ENCODE peak calls at places on chromosomes 16 and 17, in six cellular contexts. V is GM23338, Z is body of pancreas, U is PC-9, C is heart right ventricle, S is endothelial cell of umbilical vein. W is an unnamed sample.

GRCh38 chr16:84284168-84284722 is 10.4 kb upstream of the WFDC1 start:
- DNase-seq in U (no peak), Z (peak; percentile 37), S (no peak), V (peak; percentile 72), C (peak; percentile 73), W (no peak)

GRCh38 chr16:5916711-5917191 is 819.2 kb upstream of the EEF2KMT start:
- DNase-seq in C (no peak), V (peak; percentile 17), U (no peak), S (no peak), Z (no peak), W (no peak)

GRCh38 chr16:57604177-57604576 is 24.3 kb upstream of the ADGRG1 start:
- DNase-seq in Z (no peak), C (no peak), V (no peak), U (no peak), S (no peak), W (no peak)

GRCh38 chr17:63611354-63611753 is 10.7 kb downstream of the TACO1 start:
- DNase-seq in V (no peak), S (no peak), Z (no peak), U (no peak), C (no peak), W (no peak)

GRCh38 chr17:81461607-81462500 is 50.7 kb downstream of the ACTG1 start:
- DNase-seq in C (no peak), V (no peak), S (no peak), U (no peak), Z (no peak), W (no peak)

GRCh38 chr16:4882633-4883285 is 35.5 kb downstream of the UBN1 start:
- DNase-seq in U (peak; percentile 93), V (no peak), Z (peak; percentile 70), C (no peak), S (no peak), W (peak; percentile 90)

GRCh38 chr16:14368399-14368798 is 261.7 kb downstream of the PARN start:
- DNase-seq in S (no peak), Z (no peak), C (no peak), U (no peak), V (no peak), W (no peak)

GRCh38 chr16:3654249-3654991 is at the start of gene DNASE1:
- DNase-seq in Z (peak; percentile 93), C (peak; percentile 39), S (peak; percentile 42), U (peak; percentile 67), V (peak; percentile 93), W (peak; percentile 68)

GRCh38 chr17:80927791-80928216 is 63.8 kb upstream of the CHMP6 start:
- DNase-seq in S (peak; percentile 96), V (no peak), U (no peak), C (no peak), Z (no peak), W (peak; percentile 38)

GRCh38 chr17:6506679-6507231 is 49.6 kb downstream of the PITPNM3 start:
- DNase-seq in C (no peak), Z (no peak), S (peak; percentile 18), U (peak; percentile 97), V (no peak), W (peak; percentile 91)

GRCh38 chr17:72937687-72938086 is 154.8 kb downstream of the SLC39A11 start:
- DNase-seq in Z (no peak), C (no peak), S (no peak), U (no peak), V (no peak), W (no peak)

GRCh38 chr16:70480127-70481105 is 26.0 kb downstream of the FCSK start:
- DNase-seq in Z (no peak), V (no peak), U (no peak), C (no peak), S (no peak), W (no peak)

GRCh38 chr16:25256821-25257503 is 683 bp downstream of the ZKSCAN2 start:
- DNase-seq in C (no peak), S (no peak), Z (no peak), U (no peak), V (peak; percentile 53), W (no peak)

GRCh38 chr16:84462296-84463210 is 41.9 kb downstream of the MEAK7 start:
- DNase-seq in S (no peak), C (no peak), U (peak; percentile 57), V (no peak), Z (no peak), W (peak; percentile 60)

GRCh38 chr17:83092931-83093330 is 13.5 kb downstream of the METRNL start:
- DNase-seq in S (no peak), U (no peak), Z (no peak), C (no peak), V (no peak), W (no peak)

GRCh38 chr16:70688266-70688742 is 2.5 kb upstream of the MTSS2 start:
- DNase-seq in U (no peak), Z (peak; percentile 42), S (peak; percentile 88), C (peak; percentile 77), V (peak; percentile 60), W (no peak)

GRCh38 chr17:72011561-72011960 is 109.3 kb upstream of the SOX9 start:
- DNase-seq in U (no peak), V (no peak), C (no peak), Z (no peak), S (no peak), W (no peak)

GRCh38 chr16:69535123-69536050 is 30.4 kb upstream of the NFAT5 start:
- DNase-seq in U (no peak), V (no peak), S (peak; percentile 94), Z (no peak), C (no peak), W (peak; percentile 53)

GRCh38 chr17:51445934-51446333 is 185.6 kb downstream of the UTP18 start:
- DNase-seq in Z (no peak), S (no peak), U (no peak), V (no peak), C (no peak), W (no peak)

GRCh38 chr17:70110443-70110880 is 35.4 kb downstream of the KCNJ16 start:
- DNase-seq in S (peak; percentile 99), C (no peak), U (no peak), Z (no peak), V (no peak), W (no peak)

GRCh38 chr16:10878644-10879498 is 1.9 kb downstream of the CIITA start:
- DNase-seq in S (no peak), Z (peak; percentile 59), V (peak; percentile 63), U (peak; percentile 64), C (peak; percentile 50), W (no peak)

GRCh38 chr16:75494696-75495601 is at the start of gene CHST6:
- DNase-seq in U (peak; percentile 65), C (peak; percentile 55), Z (peak; percentile 11), V (peak; percentile 91), S (peak; percentile 27), W (no peak)

GRCh38 chr16:84600343-84601229 is 17.3 kb downstream of the COTL1 start:
- DNase-seq in Z (no peak), S (peak; percentile 21), C (no peak), U (no peak), V (no peak), W (no peak)

GRCh38 chr16:12265168-12265567 is 288.6 kb downstream of the SNX29 start:
- DNase-seq in U (no peak), Z (no peak), V (no peak), S (no peak), C (no peak), W (peak; percentile 9)

GRCh38 chr17:39738568-39738901 is 797 bp downstream of the GRB7 start:
- DNase-seq in V (peak; percentile 79), Z (peak; percentile 76), C (no peak), S (no peak), U (peak; percentile 56), W (no peak)

GRCh38 chr16:86554599-86554916 is 477 bp downstream of the MTHFSD start:
- DNase-seq in V (no peak), U (no peak), S (peak; percentile 25), Z (no peak), C (no peak), W (no peak)

DNA sequence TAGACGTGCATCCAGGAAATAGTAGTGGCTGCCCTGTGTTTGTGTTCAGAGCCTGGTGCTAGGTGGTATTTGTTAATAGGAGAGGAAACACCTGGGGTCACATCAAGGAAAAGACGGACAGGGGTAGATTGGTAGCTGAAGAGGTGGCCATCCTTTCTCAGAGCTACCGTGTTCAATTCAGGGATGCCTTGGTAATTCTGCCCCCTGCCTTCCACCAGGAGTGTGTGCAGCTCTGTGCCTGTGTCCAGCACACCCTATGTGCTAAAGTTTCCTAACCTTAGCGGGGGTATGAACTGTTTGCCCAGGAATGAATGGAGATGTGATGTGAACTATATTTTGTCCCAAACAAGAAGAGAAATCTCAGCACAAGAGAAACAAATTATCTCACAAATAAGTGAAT is 174.1 kb upstream of the MPHOSPH6 start:
- DNase-seq in U (no peak), Z (peak; percentile 18), V (peak; percentile 58), S (no peak), C (no peak), W (no peak)
- TF ChIP-seq CTCF in U (peak; percentile 28), Z (no peak), V (peak; percentile 79), S (peak; percentile 44), C (peak; percentile 63), W (no peak)

GRCh38 chr17:37158290-37158689 is 209.5 kb downstream of the AATF start:
- DNase-seq in S (no peak), C (no peak), U (no peak), V (no peak), Z (no peak), W (no peak)

GRCh38 chr17:37160940-37161339 is 212.2 kb downstream of the AATF start:
- DNase-seq in Z (no peak), S (peak; percentile 60), U (no peak), C (no peak), V (no peak), W (no peak)

GRCh38 chr17:37167756-37168155 is 208.0 kb upstream of the C17orf78 start:
- DNase-seq in C (no peak), U (no peak), V (no peak), S (no peak), Z (no peak), W (no peak)

GRCh38 chr17:37162800-37163199 is 213.0 kb upstream of the C17orf78 start:
- DNase-seq in C (no peak), U (no peak), V (no peak), S (no peak), Z (no peak), W (no peak)
- H3K4me3 ChIP-seq in C (no peak overlapping the region), U (no peak overlapping the region), V (no peak overlapping the region), S (no peak overlapping the region), Z (no peak overlapping the region), W (no peak overlapping the region)

GRCh38 chr17:17346428-17347233 is 43.5 kb downstream of the NT5M start:
- DNase-seq in V (no peak), S (no peak), Z (no peak), C (no peak), U (no peak), W (no peak)
- H3K27ac ChIP-seq in V (no peak overlapping the region), S (no peak overlapping the region), Z (no peak overlapping the region), C (no peak overlapping the region), U (no peak overlapping the region), W (no peak overlapping the region)

DNA sequence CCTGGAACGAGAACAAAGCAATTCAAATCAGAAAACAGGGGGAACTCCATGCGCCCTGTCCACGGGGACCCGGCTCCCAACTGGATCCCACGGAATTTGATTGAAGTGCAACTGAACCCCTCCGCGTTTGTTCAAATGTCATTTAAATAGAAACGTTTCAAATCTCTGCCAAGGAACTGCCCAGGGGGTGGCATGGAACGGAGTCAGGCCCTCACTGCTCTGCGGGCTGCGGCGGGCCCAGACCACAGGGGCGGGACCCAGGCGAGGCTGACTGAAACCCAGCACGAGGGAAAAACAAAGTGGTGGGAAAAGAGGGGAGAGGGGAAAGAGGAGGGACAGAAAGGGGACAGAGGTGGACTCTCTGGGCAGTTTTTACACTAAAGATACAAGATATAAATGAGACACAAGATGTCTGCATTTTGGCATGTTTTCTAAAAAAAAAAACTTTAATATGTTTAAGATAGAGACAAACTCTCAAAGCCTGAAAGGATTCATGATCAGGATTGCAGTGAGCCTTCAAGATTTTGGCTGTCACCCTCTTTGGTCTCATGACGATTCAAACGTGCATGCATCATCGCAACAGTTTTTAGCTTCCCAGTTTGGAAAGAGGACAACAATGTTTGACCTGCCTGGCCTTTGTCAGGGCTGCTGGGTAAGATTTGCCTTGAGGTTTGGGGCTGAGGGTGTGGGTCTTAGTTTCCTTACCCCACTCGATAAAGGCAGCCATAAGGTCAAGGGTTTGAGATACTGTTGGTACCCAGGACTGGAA is 133.9 kb downstream of the RGS9 start:
- DNase-seq in C (no peak), Z (no peak), U (no peak), S (no peak), V (no peak), W (no peak)
- TF ChIP-seq CTCF in C (no peak), Z (no peak), U (no peak), S (no peak), V (no peak), W (no peak)